ENCODE peak calls at places on chromosome 1, in six cellular contexts. S is HCT116, W is GM12878, E is H1, U is K562, T is SK-N-SH. D is an unnamed sample.

GRCh38 chr1:59738152-59738551 is 76.6 kb upstream of the HOOK1 start:
- DNase-seq in U (no peak), E (no peak), W (no peak), S (no peak), T (no peak), D (no peak)

GRCh38 chr1:44436401-44437394 is 31.6 kb downstream of the RNF220 start:
- DNase-seq in E (no peak), U (no peak), T (no peak), W (no peak), S (no peak), D (no peak)

GRCh38 chr1:39129514-39129913 is 75.0 kb upstream of the MACF1 start:
- DNase-seq in U (peak; percentile 36), W (no peak), T (no peak), E (no peak), S (no peak), D (no peak)

GRCh38 chr1:147851149-147851548 is 51.4 kb upstream of the GJA8 start:
- DNase-seq in T (no peak), W (no peak), U (peak; percentile 65), S (no peak), E (no peak), D (peak; percentile 10)

GRCh38 chr1:164905891-164906290 is 346.9 kb downstream of the PBX1 start:
- DNase-seq in U (no peak), W (no peak), E (no peak), S (no peak), T (no peak), D (no peak)

GRCh38 chr1:205505076-205505729 is 734 bp downstream of the CDK18 start:
- DNase-seq in U (no peak), S (no peak), T (no peak), W (no peak), E (no peak), D (no peak)

GRCh38 chr1:162951553-162952315 is 90.8 kb upstream of the CCDC190 start:
- DNase-seq in S (no peak), W (peak; percentile 42), E (no peak), T (no peak), U (no peak), D (no peak)

GRCh38 chr1:195030793-195031192 is 1577.4 kb downstream of the KCNT2 start:
- DNase-seq in W (no peak), T (no peak), E (no peak), S (no peak), U (no peak), D (no peak)

GRCh38 chr1:26570287-26570686 is 40.7 kb downstream of the RPS6KA1 start:
- DNase-seq in E (no peak), T (no peak), W (no peak), S (no peak), U (no peak), D (no peak)

DNA sequence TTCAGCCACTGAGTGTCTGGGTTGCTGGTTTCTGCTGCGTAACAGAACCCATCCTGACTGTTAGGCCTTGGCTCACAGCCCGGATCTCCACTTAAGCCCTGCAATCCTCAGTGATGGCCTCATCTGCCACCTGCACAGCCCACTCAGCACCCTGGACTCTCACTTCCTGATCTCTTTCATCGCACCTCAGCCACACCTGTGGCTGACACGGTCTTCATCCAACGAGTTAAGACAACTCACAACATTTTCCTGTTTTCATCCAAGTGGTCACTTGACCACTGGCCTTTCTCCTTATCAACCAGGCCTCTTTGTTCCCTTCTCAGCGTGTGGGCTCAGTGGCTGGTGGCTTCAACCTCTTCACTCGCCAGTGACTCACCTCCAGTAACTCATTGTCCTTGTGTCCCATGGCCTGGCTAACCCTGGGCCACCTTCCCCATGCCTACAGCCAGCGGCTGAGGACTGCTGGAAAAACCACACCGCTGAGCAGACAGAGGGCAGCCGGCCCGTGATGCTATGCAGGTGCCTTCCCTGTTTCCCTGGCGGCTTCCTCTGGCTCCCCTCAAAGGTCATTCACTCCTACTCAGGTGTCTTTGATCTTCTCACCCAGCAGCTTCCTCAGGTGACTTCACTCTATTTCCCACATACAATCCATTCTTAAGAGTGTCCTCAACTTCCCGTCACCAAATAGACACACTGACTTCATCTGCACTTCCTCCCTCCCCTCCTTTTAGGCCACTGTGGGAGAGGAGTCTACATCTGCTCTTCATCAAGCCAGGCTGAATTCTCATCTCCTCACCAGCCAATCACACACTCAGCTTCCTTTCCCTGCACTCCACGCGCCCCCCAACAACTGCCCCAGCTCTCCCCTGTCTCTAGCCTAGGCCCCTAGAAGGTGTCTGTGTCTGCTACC is 19.9 kb upstream of the EDN2 start:
- DNase-seq in E (no peak), T (no peak), S (peak; percentile 63), W (no peak), U (peak; percentile 29), D (no peak)
- H3K4me3 ChIP-seq in E (no peak overlapping the region), T (no peak overlapping the region), S (peak overlapping the region; percentile 1), W (no peak overlapping the region), U (no peak overlapping the region), D (no peak overlapping the region)

GRCh38 chr1:2941907-2942306 is 79.4 kb upstream of the ACTRT2 start:
- DNase-seq in U (no peak), E (no peak), S (no peak), W (no peak), T (no peak), D (no peak)
- H3K9me3 ChIP-seq in U (no peaks in the 10 kb centered on the region), E (peaks cover 96% of the 10 kb centered on the region), S (peaks cover 7% of the 10 kb centered on the region), W (peaks cover 3% of the 10 kb centered on the region), T (no peaks in the 10 kb centered on the region), D (peaks cover 8% of the 10 kb centered on the region)

GRCh38 chr1:230317823-230318819 is 108.0 kb downstream of the PGBD5 start:
- DNase-seq in T (peak; percentile 37), W (no peak), U (peak; percentile 53), S (no peak), E (no peak), D (no peak)
- TF ChIP-seq SIN3A in T (no peak), W (no peak), U (no peak), S (no peak), E (no peak), D (no peak)

DNA sequence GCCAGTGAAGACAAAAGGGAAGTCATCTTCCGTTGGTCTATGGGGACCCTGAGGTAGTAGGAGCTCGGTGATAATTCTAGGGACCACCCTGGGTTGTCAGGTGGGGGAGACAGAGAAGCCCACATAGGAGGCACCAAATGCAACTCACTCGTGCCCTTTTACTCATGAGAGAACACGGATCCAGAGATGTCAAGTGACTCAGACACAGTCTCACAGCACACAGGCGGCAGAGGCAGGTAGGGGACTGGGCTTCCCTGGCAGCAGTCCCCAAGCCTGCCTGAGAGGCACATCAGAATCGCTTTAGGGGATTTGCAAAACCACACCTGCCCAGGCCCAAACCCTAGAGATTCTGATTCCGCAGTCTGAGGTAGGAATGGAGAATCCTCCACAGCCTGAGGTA is 31.3 kb upstream of the RUNX3 start:
- DNase-seq in T (no peak), S (no peak), U (no peak), W (no peak), E (no peak), D (no peak)
- H3K4me3 ChIP-seq in T (no peak overlapping the region), S (no peak overlapping the region), U (no peak overlapping the region), W (peak overlapping the region; percentile 97), E (no peak overlapping the region), D (no peak overlapping the region)

GRCh38 chr1:248714248-248714647 is 11.7 kb upstream of the OR14I1 start:
- DNase-seq in S (no peak), U (no peak), T (no peak), E (no peak), W (no peak), D (no peak)
- H3K9me3 ChIP-seq in S (peaks cover 5% of the 10 kb centered on the region), U (no peaks in the 10 kb centered on the region), T (peaks cover 19% of the 10 kb centered on the region), E (peaks cover 64% of the 10 kb centered on the region), W (peaks cover 9% of the 10 kb centered on the region), D (peaks cover 15% of the 10 kb centered on the region)

GRCh38 chr1:155177192-155177917 is 3.7 kb downstream of the TRIM46 start:
- DNase-seq in U (no peak), W (no peak), S (no peak), E (no peak), T (peak; percentile 14), D (no peak)
- TF ChIP-seq SIN3A in U (no peak), W (no peak), S (no peak), E (no peak), T (no peak), D (no peak)

DNA sequence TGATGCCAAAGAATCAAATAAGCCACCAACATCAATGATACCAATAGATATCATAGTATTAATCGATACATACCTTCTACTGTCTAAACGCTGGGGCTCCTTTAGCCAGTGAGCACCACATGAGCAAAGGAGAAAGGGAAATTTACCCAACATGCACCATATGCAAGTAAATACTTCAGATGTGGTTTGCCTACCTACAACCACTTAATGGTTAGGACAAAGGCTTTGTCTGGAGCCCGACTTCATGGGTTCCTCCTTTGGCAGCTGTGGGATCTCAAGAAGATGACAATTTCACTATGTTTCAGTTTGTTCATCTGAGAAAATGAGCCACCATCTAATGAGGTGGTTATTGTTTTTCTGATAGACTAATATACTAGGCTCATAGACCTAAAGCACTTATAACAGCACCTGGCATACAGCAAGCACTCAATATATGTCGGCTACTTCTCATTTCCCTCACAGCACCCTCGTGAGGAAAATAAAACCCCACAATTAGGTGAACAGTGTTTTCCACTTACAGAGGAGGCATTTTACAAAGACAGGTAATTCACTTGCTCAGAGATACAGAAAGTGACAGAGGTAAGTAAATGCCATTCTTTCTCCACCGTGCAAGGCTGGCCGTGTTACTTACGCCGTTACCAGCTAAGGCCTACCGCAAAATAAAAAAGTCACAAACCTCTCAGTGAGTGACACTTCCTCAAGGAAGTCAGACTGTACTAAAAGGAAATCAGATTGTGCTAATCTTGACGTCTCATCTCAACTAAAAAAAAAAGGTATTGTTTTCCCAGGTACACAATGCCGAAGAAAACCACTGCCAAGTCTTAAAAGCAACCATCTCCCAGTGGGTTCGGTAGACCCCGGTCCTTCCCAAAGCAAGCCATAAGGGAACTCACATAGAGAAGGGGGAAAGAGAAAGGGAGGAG is 1.6 kb downstream of the TTC13 start:
- DNase-seq in U (peak; percentile 22), W (no peak), T (no peak), E (no peak), S (no peak), D (no peak)
- H3K4me3 ChIP-seq in U (peak overlapping the region; percentile 62), W (peak overlapping the region; percentile 80), T (peak overlapping the region; percentile 85), E (no peak overlapping the region), S (peak overlapping the region; percentile 87), D (peak overlapping the region; percentile 96)

DNA sequence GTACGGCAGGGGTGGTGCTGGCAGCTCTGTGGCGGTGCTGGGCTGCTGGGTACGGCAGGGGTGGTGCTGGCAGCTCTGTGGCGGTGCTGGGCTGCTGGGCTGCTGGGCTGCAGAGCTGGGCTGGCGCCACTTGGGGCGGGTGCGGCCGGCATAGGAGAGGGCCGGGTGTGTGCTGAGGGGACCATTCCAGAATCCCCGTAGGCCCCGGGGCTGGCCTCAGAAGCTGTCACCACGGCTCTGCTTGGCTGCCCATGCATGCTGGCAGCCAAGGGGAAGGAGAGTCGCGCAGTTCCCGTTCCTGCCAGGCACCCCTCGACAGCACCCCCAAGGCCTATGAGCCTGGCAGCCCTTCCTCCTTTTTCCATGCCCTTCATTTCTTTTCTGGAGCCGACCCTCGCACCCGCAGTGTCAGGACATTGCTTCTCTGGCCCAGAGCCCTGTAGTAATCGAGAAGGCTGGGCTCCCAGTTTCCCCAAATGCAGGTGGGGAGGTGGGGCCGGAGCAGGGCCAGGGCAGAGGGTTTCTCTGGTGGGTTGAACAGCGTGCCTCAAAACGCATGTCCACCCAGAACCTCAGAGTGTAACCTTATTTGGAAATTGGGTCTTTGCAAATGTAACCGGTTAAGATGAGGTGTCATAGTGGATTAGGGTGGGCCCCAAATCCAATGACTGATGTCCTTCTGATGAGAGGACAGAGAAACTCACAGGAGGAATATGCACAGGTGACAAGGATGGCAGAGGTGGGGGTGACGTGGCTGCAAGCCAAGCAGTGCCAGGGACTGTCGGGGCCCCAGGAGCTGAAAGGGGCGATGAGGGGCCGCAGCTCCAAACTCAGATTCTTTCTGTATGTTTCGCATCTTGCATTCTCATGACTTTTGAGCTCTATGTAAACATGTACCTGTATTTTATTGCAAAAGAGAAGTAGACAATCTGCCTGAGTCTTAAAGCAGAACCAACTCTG is 71.0 kb upstream of the ACTRT2 start:
- DNase-seq in U (no peak), T (no peak), S (no peak), E (no peak), W (no peak), D (no peak)
- H3K9me3 ChIP-seq in U (no peaks in the 10 kb centered on the region), T (no peaks in the 10 kb centered on the region), S (peaks cover 3% of the 10 kb centered on the region), E (peaks cover 90% of the 10 kb centered on the region), W (peaks cover 1% of the 10 kb centered on the region), D (peaks cover 11% of the 10 kb centered on the region)